ENCODE peak calls at places on chromosome 10, in seven cellular contexts. One of them, this sample, is unnamed.

GRCh38 chr10:88555190-88555894 is 27.8 kb downstream of the RNLS start:
- DNase-seq in MV-4-11: peak
- DNase-seq in cardiac muscle cell: no peak
- DNase-seq in EL: no peak
- DNase-seq in amygdala: no peak
- DNase-seq in GM23338: peak
- DNase-seq in Caco-2: no peak
- DNase-seq in this sample: no peak

GRCh38 chr10:62972103-62972502 is 155.9 kb upstream of the EGR2 start:
- DNase-seq in MV-4-11: no peak
- DNase-seq in cardiac muscle cell: peak
- DNase-seq in EL: no peak
- DNase-seq in amygdala: no peak
- DNase-seq in GM23338: no peak
- DNase-seq in Caco-2: no peak
- DNase-seq in this sample: no peak

GRCh38 chr10:102822222-102822621 is 15.0 kb downstream of the CYP17A1 start:
- DNase-seq in MV-4-11: no peak
- DNase-seq in cardiac muscle cell: no peak
- DNase-seq in EL: no peak
- DNase-seq in amygdala: no peak
- DNase-seq in GM23338: no peak
- DNase-seq in Caco-2: no peak
- DNase-seq in this sample: no peak

GRCh38 chr10:111076682-111077661 is at the start of gene ADRA2A:
- DNase-seq in MV-4-11: no peak
- DNase-seq in cardiac muscle cell: peak
- DNase-seq in EL: peak
- DNase-seq in amygdala: peak
- DNase-seq in GM23338: peak
- DNase-seq in Caco-2: peak
- DNase-seq in this sample: no peak

GRCh38 chr10:74922921-74923320 is 96.5 kb downstream of the KAT6B start:
- DNase-seq in MV-4-11: no peak
- DNase-seq in cardiac muscle cell: no peak
- DNase-seq in EL: peak
- DNase-seq in amygdala: no peak
- DNase-seq in GM23338: no peak
- DNase-seq in Caco-2: no peak
- DNase-seq in this sample: no peak

GRCh38 chr10:66782776-66783175 is 143.1 kb upstream of the LRRTM3 start:
- DNase-seq in MV-4-11: no peak
- DNase-seq in cardiac muscle cell: no peak
- DNase-seq in EL: peak
- DNase-seq in amygdala: no peak
- DNase-seq in GM23338: no peak
- DNase-seq in Caco-2: no peak
- DNase-seq in this sample: no peak

GRCh38 chr10:31838709-31839108 is 89.9 kb downstream of the ARHGAP12 start:
- DNase-seq in MV-4-11: no peak
- DNase-seq in cardiac muscle cell: no peak
- DNase-seq in EL: no peak
- DNase-seq in amygdala: no peak
- DNase-seq in GM23338: peak
- DNase-seq in Caco-2: no peak
- DNase-seq in this sample: no peak

GRCh38 chr10:102065561-102066420 is 642 bp downstream of the HPS6 start:
- DNase-seq in MV-4-11: no peak
- DNase-seq in cardiac muscle cell: peak
- DNase-seq in EL: peak
- DNase-seq in amygdala: peak
- DNase-seq in GM23338: peak
- DNase-seq in Caco-2: peak
- DNase-seq in this sample: no peak

GRCh38 chr10:33113111-33113856 is 155.3 kb upstream of the ITGB1 start:
- DNase-seq in MV-4-11: no peak
- DNase-seq in cardiac muscle cell: peak
- DNase-seq in EL: peak
- DNase-seq in amygdala: no peak
- DNase-seq in GM23338: no peak
- DNase-seq in Caco-2: no peak
- DNase-seq in this sample: no peak

GRCh38 chr10:107653832-107654287 is 489.4 kb upstream of the SORCS1 start:
- DNase-seq in MV-4-11: peak
- DNase-seq in cardiac muscle cell: peak
- DNase-seq in EL: peak
- DNase-seq in amygdala: no peak
- DNase-seq in GM23338: no peak
- DNase-seq in Caco-2: no peak
- DNase-seq in this sample: no peak

GRCh38 chr10:35908451-35908850 is 266.4 kb upstream of the FZD8 start:
- DNase-seq in MV-4-11: no peak
- DNase-seq in cardiac muscle cell: no peak
- DNase-seq in EL: no peak
- DNase-seq in amygdala: no peak
- DNase-seq in GM23338: no peak
- DNase-seq in Caco-2: no peak
- DNase-seq in this sample: no peak

GRCh38 chr10:33229944-33230267 is 104.6 kb downstream of the NRP1 start:
- DNase-seq in MV-4-11: no peak
- DNase-seq in cardiac muscle cell: no peak
- DNase-seq in EL: peak
- DNase-seq in amygdala: no peak
- DNase-seq in GM23338: peak
- DNase-seq in Caco-2: no peak
- DNase-seq in this sample: no peak

GRCh38 chr10:122894261-122894944 is 15.0 kb upstream of the FAM24B start:
- DNase-seq in MV-4-11: no peak
- DNase-seq in cardiac muscle cell: no peak
- DNase-seq in EL: no peak
- DNase-seq in amygdala: no peak
- DNase-seq in GM23338: peak
- DNase-seq in Caco-2: no peak
- DNase-seq in this sample: no peak

GRCh38 chr10:53430127-53430891 is 657.7 kb upstream of the MBL2 start:
- DNase-seq in MV-4-11: no peak
- DNase-seq in cardiac muscle cell: no peak
- DNase-seq in EL: no peak
- DNase-seq in amygdala: no peak
- DNase-seq in GM23338: no peak
- DNase-seq in Caco-2: no peak
- DNase-seq in this sample: no peak

GRCh38 chr10:66860376-66860945 is 65.4 kb upstream of the LRRTM3 start:
- DNase-seq in MV-4-11: no peak
- DNase-seq in cardiac muscle cell: no peak
- DNase-seq in EL: no peak
- DNase-seq in amygdala: no peak
- DNase-seq in GM23338: no peak
- DNase-seq in Caco-2: no peak
- DNase-seq in this sample: no peak

This sample was measured in GF-D8.